ENCODE peak calls at places on chromosomes 16 and 17, in five cellular contexts. One of them, this sample, is unnamed.

GRCh38 chr17:74490716-74491115 is 24.3 kb downstream of the CD300A start:
- DNase-seq in cardiac muscle cell: no peak
- DNase-seq in osteoblast: no peak
- DNase-seq in SK-N-SH: no peak
- DNase-seq in neural progenitor cell: no peak
- DNase-seq in this sample: no peak

GRCh38 chr17:50356892-50357510 is 11.1 kb downstream of the XYLT2 start:
- DNase-seq in osteoblast: peak
- DNase-seq in cardiac muscle cell: no peak
- DNase-seq in neural progenitor cell: no peak
- DNase-seq in SK-N-SH: no peak
- DNase-seq in this sample: peak

GRCh38 chr16:29192329-29193247 is 207.7 kb downstream of the LAT start:
- DNase-seq in cardiac muscle cell: no peak
- DNase-seq in neural progenitor cell: no peak
- DNase-seq in osteoblast: no peak
- DNase-seq in SK-N-SH: no peak
- DNase-seq in this sample: peak

GRCh38 chr16:89828870-89829629 is 775 bp downstream of the SPIRE2 start:
- DNase-seq in osteoblast: peak
- DNase-seq in neural progenitor cell: no peak
- DNase-seq in cardiac muscle cell: no peak
- DNase-seq in SK-N-SH: no peak
- DNase-seq in this sample: no peak

GRCh38 chr16:11877374-11877773 is 26.0 kb upstream of the RSL1D1 start:
- DNase-seq in osteoblast: no peak
- DNase-seq in neural progenitor cell: no peak
- DNase-seq in SK-N-SH: no peak
- DNase-seq in cardiac muscle cell: peak
- DNase-seq in this sample: no peak

GRCh38 chr17:41446806-41447205 is 6.0 kb upstream of the KRT38 start:
- DNase-seq in SK-N-SH: no peak
- DNase-seq in osteoblast: peak
- DNase-seq in cardiac muscle cell: peak
- DNase-seq in neural progenitor cell: no peak
- DNase-seq in this sample: no peak

GRCh38 chr16:54651851-54652770 is 278.6 kb upstream of the IRX5 start:
- DNase-seq in SK-N-SH: no peak
- DNase-seq in neural progenitor cell: peak
- DNase-seq in osteoblast: peak
- DNase-seq in cardiac muscle cell: peak
- DNase-seq in this sample: no peak

GRCh38 chr17:29931253-29931932 is 1.4 kb upstream of the SSH2 start:
- DNase-seq in SK-N-SH: peak
- DNase-seq in cardiac muscle cell: peak
- DNase-seq in neural progenitor cell: peak
- DNase-seq in osteoblast: peak
- DNase-seq in this sample: peak

GRCh38 chr17:17018612-17019429 is 23.4 kb upstream of the MPRIP start:
- DNase-seq in osteoblast: peak
- DNase-seq in cardiac muscle cell: no peak
- DNase-seq in neural progenitor cell: no peak
- DNase-seq in SK-N-SH: no peak
- DNase-seq in this sample: peak

GRCh38 chr16:5438591-5438990 is 341.0 kb upstream of the EEF2KMT start:
- DNase-seq in SK-N-SH: no peak
- DNase-seq in cardiac muscle cell: no peak
- DNase-seq in osteoblast: no peak
- DNase-seq in neural progenitor cell: no peak
- DNase-seq in this sample: no peak

GRCh38 chr17:13776027-13776551 is 174.4 kb upstream of the HS3ST3A1 start:
- DNase-seq in neural progenitor cell: no peak
- DNase-seq in cardiac muscle cell: no peak
- DNase-seq in osteoblast: no peak
- DNase-seq in SK-N-SH: peak
- DNase-seq in this sample: no peak

GRCh38 chr16:17129971-17130370 is 340.8 kb downstream of the XYLT1 start:
- DNase-seq in neural progenitor cell: no peak
- DNase-seq in osteoblast: no peak
- DNase-seq in SK-N-SH: no peak
- DNase-seq in cardiac muscle cell: no peak
- DNase-seq in this sample: no peak

GRCh38 chr16:58284488-58284887 is 10.3 kb downstream of the PRSS54 start:
- DNase-seq in cardiac muscle cell: no peak
- DNase-seq in osteoblast: no peak
- DNase-seq in SK-N-SH: no peak
- DNase-seq in neural progenitor cell: no peak
- DNase-seq in this sample: no peak

GRCh38 chr17:81044428-81044763 is 9.4 kb downstream of the BAIAP2 start:
- DNase-seq in neural progenitor cell: no peak
- DNase-seq in SK-N-SH: no peak
- DNase-seq in osteoblast: no peak
- DNase-seq in cardiac muscle cell: no peak
- DNase-seq in this sample: no peak

GRCh38 chr17:72424505-72425117 is 303.8 kb downstream of the SOX9 start:
- DNase-seq in cardiac muscle cell: no peak
- DNase-seq in SK-N-SH: no peak
- DNase-seq in osteoblast: no peak
- DNase-seq in neural progenitor cell: no peak
- DNase-seq in this sample: no peak

GRCh38 chr17:14741516-14741915 is 440.6 kb downstream of the HS3ST3B1 start:
- DNase-seq in neural progenitor cell: no peak
- DNase-seq in osteoblast: peak
- DNase-seq in cardiac muscle cell: peak
- DNase-seq in SK-N-SH: no peak
- DNase-seq in this sample: peak

GRCh38 chr17:79607941-79608728 is 2.7 kb downstream of the RBFOX3 start:
- DNase-seq in neural progenitor cell: peak
- DNase-seq in osteoblast: peak
- DNase-seq in cardiac muscle cell: peak
- DNase-seq in SK-N-SH: peak
- DNase-seq in this sample: peak

GRCh38 chr16:74071996-74072559 is 224.5 kb upstream of the PSMD7 start:
- DNase-seq in cardiac muscle cell: no peak
- DNase-seq in SK-N-SH: no peak
- DNase-seq in neural progenitor cell: no peak
- DNase-seq in osteoblast: no peak
- DNase-seq in this sample: no peak

GRCh38 chr17:39927928-39928867 is 666 bp downstream of the LRRC3C start:
- DNase-seq in cardiac muscle cell: no peak
- DNase-seq in osteoblast: no peak
- DNase-seq in neural progenitor cell: peak
- DNase-seq in SK-N-SH: peak
- DNase-seq in this sample: peak

GRCh38 chr17:40243756-40244155 is 24.7 kb downstream of the WIPF2 start:
- DNase-seq in SK-N-SH: no peak
- DNase-seq in osteoblast: no peak
- DNase-seq in cardiac muscle cell: no peak
- DNase-seq in neural progenitor cell: no peak
- DNase-seq in this sample: no peak

GRCh38 chr17:1446201-1446600 is 9.8 kb downstream of the CRK start:
- DNase-seq in osteoblast: no peak
- DNase-seq in SK-N-SH: no peak
- DNase-seq in neural progenitor cell: no peak
- DNase-seq in cardiac muscle cell: no peak
- DNase-seq in this sample: no peak

GRCh38 chr16:4179020-4179419 is 62.8 kb upstream of the ADCY9 start:
- DNase-seq in osteoblast: peak
- DNase-seq in SK-N-SH: no peak
- DNase-seq in cardiac muscle cell: peak
- DNase-seq in neural progenitor cell: no peak
- DNase-seq in this sample: no peak

GRCh38 chr17:50151937-50152547 is 1.6 kb upstream of the PPP1R9B start:
- DNase-seq in cardiac muscle cell: peak
- DNase-seq in SK-N-SH: peak
- DNase-seq in osteoblast: peak
- DNase-seq in neural progenitor cell: peak
- DNase-seq in this sample: peak

GRCh38 chr17:59846391-59847165 is 46.2 kb downstream of the TUBD1 start:
- DNase-seq in cardiac muscle cell: peak
- DNase-seq in neural progenitor cell: no peak
- DNase-seq in osteoblast: peak
- DNase-seq in SK-N-SH: no peak
- DNase-seq in this sample: peak

DNA sequence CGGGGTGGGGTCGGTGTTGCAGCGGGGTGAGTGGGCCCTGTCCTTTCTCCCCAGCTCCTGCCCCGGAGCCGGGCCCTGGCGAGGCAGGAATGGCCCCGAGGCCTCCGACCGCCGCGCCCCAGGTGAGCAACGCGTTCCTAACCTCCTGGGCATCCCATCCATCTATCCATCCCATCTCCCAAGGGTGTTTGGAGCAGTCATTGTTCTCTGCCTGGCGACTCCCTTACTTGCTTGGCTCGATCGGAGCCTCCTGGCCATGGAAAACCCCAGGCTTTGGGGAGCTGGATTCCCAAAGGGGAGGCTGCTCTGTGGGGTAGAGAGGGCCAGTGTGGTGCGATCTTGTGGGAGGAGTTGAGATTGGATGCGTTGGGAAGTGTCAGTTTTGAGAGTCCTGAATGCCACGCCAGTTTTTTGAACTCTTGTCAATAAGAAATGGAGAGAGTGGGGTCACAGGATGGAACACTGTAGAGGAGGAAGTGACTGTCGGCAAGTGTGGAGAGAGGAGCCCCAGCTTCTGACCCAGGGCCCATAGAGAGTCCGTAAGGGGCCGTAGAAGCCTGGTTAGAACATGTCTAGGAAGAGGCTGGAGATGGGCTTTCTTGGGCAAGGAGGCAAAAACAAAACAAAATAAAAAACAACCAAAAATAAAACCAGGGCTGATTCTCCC is 746 bp downstream of the ZFP90 start:
- DNase-seq in neural progenitor cell: peak
- DNase-seq in osteoblast: peak
- DNase-seq in SK-N-SH: no peak
- DNase-seq in cardiac muscle cell: peak
- DNase-seq in this sample: no peak
- H3K27ac ChIP-seq in neural progenitor cell: no peak
- H3K27ac ChIP-seq in osteoblast: peak
- H3K27ac ChIP-seq in SK-N-SH: peak
- H3K27ac ChIP-seq in cardiac muscle cell: no peak
- H3K27ac ChIP-seq in this sample: no peak

DNA sequence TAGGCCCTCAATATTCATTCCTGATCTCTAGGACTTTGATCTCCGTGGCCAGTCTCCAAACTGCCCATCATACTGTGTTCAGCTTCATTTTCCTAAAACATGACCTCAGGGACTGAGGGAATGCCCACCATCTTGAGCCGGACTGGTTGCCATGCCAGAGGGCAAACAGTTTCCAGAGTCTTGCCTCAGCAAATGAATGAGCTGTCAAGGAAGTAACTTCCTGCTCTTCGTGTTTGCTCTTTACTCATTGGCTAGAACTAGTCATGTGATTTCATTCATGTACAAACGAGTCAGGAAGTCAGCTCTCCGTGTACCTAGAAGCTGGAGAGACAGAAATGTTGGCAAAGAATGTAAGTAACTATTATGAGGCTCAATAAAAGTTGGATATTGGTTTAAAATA is 50.2 kb downstream of the ANKFN1 start:
- DNase-seq in cardiac muscle cell: no peak
- DNase-seq in osteoblast: no peak
- DNase-seq in neural progenitor cell: no peak
- DNase-seq in SK-N-SH: peak
- DNase-seq in this sample: no peak
- H3K27ac ChIP-seq in cardiac muscle cell: no peak
- H3K27ac ChIP-seq in osteoblast: no peak
- H3K27ac ChIP-seq in neural progenitor cell: no peak
- H3K27ac ChIP-seq in SK-N-SH: no peak
- H3K27ac ChIP-seq in this sample: no peak

GRCh38 chr16:27235055-27235937 is 32.0 kb downstream of the KDM8 start:
- DNase-seq in osteoblast: peak
- DNase-seq in SK-N-SH: peak
- DNase-seq in neural progenitor cell: peak
- DNase-seq in cardiac muscle cell: peak
- DNase-seq in this sample: peak
- H3K27ac ChIP-seq in osteoblast: peak
- H3K27ac ChIP-seq in SK-N-SH: peak
- H3K27ac ChIP-seq in neural progenitor cell: no peak
- H3K27ac ChIP-seq in cardiac muscle cell: no peak
- H3K27ac ChIP-seq in this sample: no peak

DNA sequence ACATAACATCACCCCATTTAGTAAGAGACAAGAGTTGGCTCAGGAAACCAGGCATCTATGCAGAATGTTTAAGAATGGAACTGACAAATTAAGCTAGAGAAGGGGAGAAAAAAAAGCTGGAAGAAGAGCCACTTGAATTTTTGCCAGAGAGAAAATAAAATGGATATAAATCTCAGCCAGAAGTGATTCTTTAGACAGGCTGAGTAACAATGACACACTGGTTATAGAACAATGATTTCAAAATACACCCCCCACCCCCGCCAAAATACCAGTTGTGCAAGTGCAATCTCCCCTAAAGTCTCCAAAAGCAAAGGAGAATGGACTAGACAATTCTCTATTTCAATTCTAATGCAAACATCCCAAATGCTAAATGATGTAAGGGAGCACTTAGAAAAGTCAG is 22.4 kb downstream of the LSM12 start:
- DNase-seq in cardiac muscle cell: peak
- DNase-seq in SK-N-SH: no peak
- DNase-seq in osteoblast: peak
- DNase-seq in neural progenitor cell: no peak
- DNase-seq in this sample: no peak
- H3K27ac ChIP-seq in cardiac muscle cell: no peak
- H3K27ac ChIP-seq in SK-N-SH: no peak
- H3K27ac ChIP-seq in osteoblast: peak
- H3K27ac ChIP-seq in neural progenitor cell: peak
- H3K27ac ChIP-seq in this sample: peak

GRCh38 chr17:82278308-82278707 is 4.8 kb upstream of the CSNK1D start:
- DNase-seq in cardiac muscle cell: no peak
- DNase-seq in neural progenitor cell: no peak
- DNase-seq in SK-N-SH: no peak
- DNase-seq in osteoblast: no peak
- DNase-seq in this sample: no peak
- H3K27ac ChIP-seq in cardiac muscle cell: no peak
- H3K27ac ChIP-seq in neural progenitor cell: no peak
- H3K27ac ChIP-seq in SK-N-SH: no peak
- H3K27ac ChIP-seq in osteoblast: no peak
- H3K27ac ChIP-seq in this sample: no peak

GRCh38 chr16:49858200-49859129 is 2.6 kb upstream of the ZNF423 start:
- DNase-seq in neural progenitor cell: peak
- DNase-seq in SK-N-SH: peak
- DNase-seq in cardiac muscle cell: peak
- DNase-seq in osteoblast: peak
- DNase-seq in this sample: peak
- H3K27ac ChIP-seq in neural progenitor cell: no peak
- H3K27ac ChIP-seq in SK-N-SH: no peak
- H3K27ac ChIP-seq in cardiac muscle cell: no peak
- H3K27ac ChIP-seq in osteoblast: no peak
- H3K27ac ChIP-seq in this sample: peak

GRCh38 chr17:3539881-3540540 is 17.6 kb downstream of the TRPV3 start:
- DNase-seq in cardiac muscle cell: no peak
- DNase-seq in neural progenitor cell: no peak
- DNase-seq in SK-N-SH: no peak
- DNase-seq in osteoblast: peak
- DNase-seq in this sample: peak

GRCh38 chr17:3534881-3535252 is 22.7 kb downstream of the TRPV3 start:
- DNase-seq in neural progenitor cell: peak
- DNase-seq in SK-N-SH: no peak
- DNase-seq in osteoblast: peak
- DNase-seq in cardiac muscle cell: peak
- DNase-seq in this sample: peak

GRCh38 chr17:3533752-3534151 is 23.9 kb downstream of the TRPV3 start:
- DNase-seq in osteoblast: peak
- DNase-seq in cardiac muscle cell: no peak
- DNase-seq in SK-N-SH: no peak
- DNase-seq in neural progenitor cell: no peak
- DNase-seq in this sample: no peak

GRCh38 chr17:3535253-3535995 is 22.2 kb downstream of the TRPV3 start:
- DNase-seq in osteoblast: peak
- DNase-seq in neural progenitor cell: peak
- DNase-seq in cardiac muscle cell: peak
- DNase-seq in SK-N-SH: peak
- DNase-seq in this sample: peak

GRCh38 chr17:3536736-3537135 is 20.9 kb downstream of the TRPV3 start:
- DNase-seq in cardiac muscle cell: no peak
- DNase-seq in neural progenitor cell: no peak
- DNase-seq in osteoblast: peak
- DNase-seq in SK-N-SH: no peak
- DNase-seq in this sample: no peak
- H3K27ac ChIP-seq in cardiac muscle cell: no peak
- H3K27ac ChIP-seq in neural progenitor cell: no peak
- H3K27ac ChIP-seq in osteoblast: no peak
- H3K27ac ChIP-seq in SK-N-SH: no peak
- H3K27ac ChIP-seq in this sample: no peak